ENCODE peak calls at places on chromosome 5, in four cellular contexts. One of them, this sample, is unnamed.

GRCh38 chr5:64612349-64612961 is 77.8 kb upstream of the SHISAL2B start:
- DNase-seq in HCT116: peak
- DNase-seq in NCI-H774: peak
- DNase-seq in amniotic epithelial cell: peak
- DNase-seq in this sample: peak

GRCh38 chr5:113212244-113212920 is 222.4 kb downstream of the TSSK1B start:
- DNase-seq in amniotic epithelial cell: peak
- DNase-seq in HCT116: no peak
- DNase-seq in NCI-H774: no peak
- DNase-seq in this sample: peak

GRCh38 chr5:133730866-133731265 is 118.5 kb upstream of the FSTL4 start:
- DNase-seq in amniotic epithelial cell: no peak
- DNase-seq in NCI-H774: no peak
- DNase-seq in HCT116: no peak
- DNase-seq in this sample: no peak

GRCh38 chr5:131977212-131977604 is 31.7 kb upstream of the MEIKIN start:
- DNase-seq in HCT116: no peak
- DNase-seq in NCI-H774: no peak
- DNase-seq in amniotic epithelial cell: no peak
- DNase-seq in this sample: no peak

GRCh38 chr5:101482931-101483330 is 579.8 kb upstream of the ST8SIA4 start:
- DNase-seq in amniotic epithelial cell: no peak
- DNase-seq in NCI-H774: no peak
- DNase-seq in HCT116: no peak
- DNase-seq in this sample: no peak

GRCh38 chr5:143737073-143737472 is 74.9 kb upstream of the HMHB1 start:
- DNase-seq in HCT116: no peak
- DNase-seq in NCI-H774: no peak
- DNase-seq in amniotic epithelial cell: no peak
- DNase-seq in this sample: no peak

GRCh38 chr5:12242960-12243888 is 339.0 kb upstream of the CTNND2 start:
- DNase-seq in NCI-H774: no peak
- DNase-seq in amniotic epithelial cell: no peak
- DNase-seq in HCT116: no peak
- DNase-seq in this sample: no peak

GRCh38 chr5:152634596-152634995 is 229.5 kb upstream of the NMUR2 start:
- DNase-seq in NCI-H774: peak
- DNase-seq in amniotic epithelial cell: no peak
- DNase-seq in HCT116: no peak
- DNase-seq in this sample: no peak

GRCh38 chr5:180035532-180035931 is 36.0 kb downstream of the RNF130 start:
- DNase-seq in amniotic epithelial cell: no peak
- DNase-seq in NCI-H774: no peak
- DNase-seq in HCT116: no peak
- DNase-seq in this sample: no peak

GRCh38 chr5:133926960-133927615 is 41.3 kb downstream of the C5orf15 start:
- DNase-seq in amniotic epithelial cell: no peak
- DNase-seq in NCI-H774: no peak
- DNase-seq in HCT116: no peak
- DNase-seq in this sample: no peak

GRCh38 chr5:139193928-139194327 is 4.2 kb downstream of the SIL1 start:
- DNase-seq in amniotic epithelial cell: no peak
- DNase-seq in HCT116: no peak
- DNase-seq in NCI-H774: no peak
- DNase-seq in this sample: no peak

GRCh38 chr5:56561-57290 is 35.2 kb upstream of the PLEKHG4B start:
- DNase-seq in HCT116: no peak
- DNase-seq in amniotic epithelial cell: peak
- DNase-seq in NCI-H774: no peak
- DNase-seq in this sample: peak

GRCh38 chr5:140363631-140364471 is 3.9 kb downstream of the SLC4A9 start:
- DNase-seq in NCI-H774: no peak
- DNase-seq in HCT116: no peak
- DNase-seq in amniotic epithelial cell: no peak
- DNase-seq in this sample: no peak

GRCh38 chr5:10333154-10334006 is 20.1 kb upstream of the MARCHF6 start:
- DNase-seq in amniotic epithelial cell: peak
- DNase-seq in HCT116: no peak
- DNase-seq in NCI-H774: no peak
- DNase-seq in this sample: peak

GRCh38 chr5:90325093-90325492 is 84.5 kb downstream of the CETN3 start:
- DNase-seq in amniotic epithelial cell: no peak
- DNase-seq in HCT116: no peak
- DNase-seq in NCI-H774: no peak
- DNase-seq in this sample: no peak

GRCh38 chr5:138448481-138449398 is 9.9 kb downstream of the REEP2 start:
- DNase-seq in amniotic epithelial cell: no peak
- DNase-seq in NCI-H774: peak
- DNase-seq in HCT116: no peak
- DNase-seq in this sample: peak

GRCh38 chr5:173302546-173303155 is 25.6 kb downstream of the STC2 start:
- DNase-seq in amniotic epithelial cell: peak
- DNase-seq in HCT116: peak
- DNase-seq in NCI-H774: no peak
- DNase-seq in this sample: peak

GRCh38 chr5:61362796-61363364 is 30.8 kb downstream of the ZSWIM6 start:
- DNase-seq in HCT116: no peak
- DNase-seq in NCI-H774: no peak
- DNase-seq in amniotic epithelial cell: no peak
- DNase-seq in this sample: no peak

GRCh38 chr5:108472237-108472636 is 90.3 kb upstream of the FBXL17 start:
- DNase-seq in NCI-H774: no peak
- DNase-seq in amniotic epithelial cell: peak
- DNase-seq in HCT116: no peak
- DNase-seq in this sample: peak

GRCh38 chr5:108503986-108504385 is 122.1 kb upstream of the FBXL17 start:
- DNase-seq in NCI-H774: no peak
- DNase-seq in HCT116: no peak
- DNase-seq in amniotic epithelial cell: peak
- DNase-seq in this sample: no peak

GRCh38 chr5:10209004-10209403 is 40.7 kb downstream of the ATPSCKMT start:
- DNase-seq in NCI-H774: no peak
- DNase-seq in amniotic epithelial cell: no peak
- DNase-seq in HCT116: no peak
- DNase-seq in this sample: no peak

GRCh38 chr5:172686539-172687390 is 45.7 kb downstream of the NEURL1B start:
- DNase-seq in NCI-H774: no peak
- DNase-seq in HCT116: no peak
- DNase-seq in amniotic epithelial cell: no peak
- DNase-seq in this sample: no peak

GRCh38 chr5:134846641-134846960 is 833 bp downstream of the C5orf24 start:
- DNase-seq in NCI-H774: no peak
- DNase-seq in HCT116: no peak
- DNase-seq in amniotic epithelial cell: peak
- DNase-seq in this sample: no peak

GRCh38 chr5:107705390-107706014 is 34.8 kb upstream of the EFNA5 start:
- DNase-seq in NCI-H774: no peak
- DNase-seq in HCT116: no peak
- DNase-seq in amniotic epithelial cell: peak
- DNase-seq in this sample: peak

GRCh38 chr5:129904667-129905466 is 602 bp downstream of the CHSY3 start:
- DNase-seq in HCT116: no peak
- DNase-seq in NCI-H774: no peak
- DNase-seq in amniotic epithelial cell: peak
- DNase-seq in this sample: peak

GRCh38 chr5:124343021-124343420 is 403.4 kb downstream of the ZNF608 start:
- DNase-seq in HCT116: no peak
- DNase-seq in NCI-H774: no peak
- DNase-seq in amniotic epithelial cell: no peak
- DNase-seq in this sample: no peak

GRCh38 chr5:156892223-156892622 is 42.1 kb downstream of the PPP1R2B start:
- DNase-seq in HCT116: no peak
- DNase-seq in amniotic epithelial cell: no peak
- DNase-seq in NCI-H774: no peak
- DNase-seq in this sample: no peak

This sample was measured in AG08395.